ENCODE peak calls at places on chromosomes 13 and 19, in four cellular contexts. One of them, this sample, is unnamed.

GRCh38 chr19:55667958-55668357 is 7.1 kb upstream of the EPN1 start:
- DNase-seq in CD8-positive, alpha-beta memory T cell: no peak
- DNase-seq in endodermal cell: no peak
- DNase-seq in adrenal gland: no peak
- DNase-seq in this sample: no peak

GRCh38 chr19:50832666-50833065 is 708 bp downstream of the KLK15 start:
- DNase-seq in CD8-positive, alpha-beta memory T cell: no peak
- DNase-seq in endodermal cell: no peak
- DNase-seq in adrenal gland: no peak
- DNase-seq in this sample: no peak

GRCh38 chr19:4952945-4953344 is 16.0 kb upstream of the KDM4B start:
- DNase-seq in CD8-positive, alpha-beta memory T cell: no peak
- DNase-seq in endodermal cell: no peak
- DNase-seq in adrenal gland: no peak
- DNase-seq in this sample: no peak

GRCh38 chr13:113183450-113184129 is 24.9 kb downstream of the PCID2 start:
- DNase-seq in CD8-positive, alpha-beta memory T cell: no peak
- DNase-seq in endodermal cell: no peak
- DNase-seq in adrenal gland: no peak
- DNase-seq in this sample: no peak

GRCh38 chr19:49988433-49988832 is 27.5 kb upstream of the SIGLEC11 start:
- DNase-seq in CD8-positive, alpha-beta memory T cell: no peak
- DNase-seq in endodermal cell: no peak
- DNase-seq in adrenal gland: no peak
- DNase-seq in this sample: no peak

GRCh38 chr13:73684286-73684685 is 449.9 kb downstream of the KLF12 start:
- DNase-seq in CD8-positive, alpha-beta memory T cell: no peak
- DNase-seq in endodermal cell: no peak
- DNase-seq in adrenal gland: no peak
- DNase-seq in this sample: no peak

GRCh38 chr19:6800991-6801396 is 28.5 kb downstream of the VAV1 start:
- DNase-seq in CD8-positive, alpha-beta memory T cell: no peak
- DNase-seq in endodermal cell: no peak
- DNase-seq in adrenal gland: no peak
- DNase-seq in this sample: no peak

GRCh38 chr19:3479819-3480215 is 508 bp downstream of the SMIM24 start:
- DNase-seq in CD8-positive, alpha-beta memory T cell: peak
- DNase-seq in endodermal cell: peak
- DNase-seq in adrenal gland: no peak
- DNase-seq in this sample: no peak

GRCh38 chr19:4012975-4013634 is 5.6 kb downstream of the PIAS4 start:
- DNase-seq in CD8-positive, alpha-beta memory T cell: no peak
- DNase-seq in endodermal cell: no peak
- DNase-seq in adrenal gland: no peak
- DNase-seq in this sample: no peak

GRCh38 chr13:42255854-42256253 is 16.1 kb upstream of the AKAP11 start:
- DNase-seq in CD8-positive, alpha-beta memory T cell: no peak
- DNase-seq in endodermal cell: no peak
- DNase-seq in adrenal gland: no peak
- DNase-seq in this sample: no peak

GRCh38 chr13:45544520-45544919 is 71.0 kb downstream of the ERICH6B start:
- DNase-seq in CD8-positive, alpha-beta memory T cell: no peak
- DNase-seq in endodermal cell: no peak
- DNase-seq in adrenal gland: no peak
- DNase-seq in this sample: no peak

GRCh38 chr13:112981361-112981905 is 12.4 kb downstream of the MCF2L start:
- DNase-seq in CD8-positive, alpha-beta memory T cell: no peak
- DNase-seq in endodermal cell: no peak
- DNase-seq in adrenal gland: no peak
- DNase-seq in this sample: no peak

GRCh38 chr19:50358483-50359431 is 6.7 kb downstream of the NAPSA start:
- DNase-seq in CD8-positive, alpha-beta memory T cell: peak
- DNase-seq in endodermal cell: no peak
- DNase-seq in adrenal gland: peak
- DNase-seq in this sample: peak

GRCh38 chr19:18895828-18896341 is at the start of gene CERS1:
- DNase-seq in CD8-positive, alpha-beta memory T cell: no peak
- DNase-seq in endodermal cell: peak
- DNase-seq in adrenal gland: no peak
- DNase-seq in this sample: no peak

GRCh38 chr13:41304551-41304950 is 6.5 kb upstream of the NAA16 start:
- DNase-seq in CD8-positive, alpha-beta memory T cell: no peak
- DNase-seq in endodermal cell: no peak
- DNase-seq in adrenal gland: no peak
- DNase-seq in this sample: no peak

GRCh38 chr13:48304132-48304876 is 753 bp downstream of the RB1 start:
- DNase-seq in CD8-positive, alpha-beta memory T cell: no peak
- DNase-seq in endodermal cell: no peak
- DNase-seq in adrenal gland: peak
- DNase-seq in this sample: peak

GRCh38 chr19:39845621-39846175 is 481 bp downstream of the FBL start:
- DNase-seq in CD8-positive, alpha-beta memory T cell: no peak
- DNase-seq in endodermal cell: no peak
- DNase-seq in adrenal gland: no peak
- DNase-seq in this sample: no peak

GRCh38 chr13:78589206-78589605 is 14.1 kb downstream of the POU4F1 start:
- DNase-seq in CD8-positive, alpha-beta memory T cell: no peak
- DNase-seq in endodermal cell: peak
- DNase-seq in adrenal gland: no peak
- DNase-seq in this sample: no peak

GRCh38 chr19:51329411-51329810 is 12.5 kb downstream of the VSIG10L start:
- DNase-seq in CD8-positive, alpha-beta memory T cell: no peak
- DNase-seq in endodermal cell: peak
- DNase-seq in adrenal gland: no peak
- DNase-seq in this sample: no peak

GRCh38 chr19:45800009-45800553 is 7.4 kb upstream of the DMWD start:
- DNase-seq in CD8-positive, alpha-beta memory T cell: no peak
- DNase-seq in endodermal cell: peak
- DNase-seq in adrenal gland: no peak
- DNase-seq in this sample: no peak

GRCh38 chr19:46748325-46749109 is 2.3 kb upstream of the STRN4 start:
- DNase-seq in CD8-positive, alpha-beta memory T cell: peak
- DNase-seq in endodermal cell: peak
- DNase-seq in adrenal gland: peak
- DNase-seq in this sample: no peak

GRCh38 chr13:77026783-77027621 is at the start of gene FBXL3:
- DNase-seq in CD8-positive, alpha-beta memory T cell: peak
- DNase-seq in endodermal cell: peak
- DNase-seq in adrenal gland: peak
- DNase-seq in this sample: peak

GRCh38 chr13:19818223-19818842 is 35.6 kb upstream of the PSPC1 start:
- DNase-seq in CD8-positive, alpha-beta memory T cell: no peak
- DNase-seq in endodermal cell: peak
- DNase-seq in adrenal gland: peak
- DNase-seq in this sample: no peak

GRCh38 chr13:103386341-103386740 is 320.1 kb upstream of the SLC10A2 start:
- DNase-seq in CD8-positive, alpha-beta memory T cell: no peak
- DNase-seq in endodermal cell: no peak
- DNase-seq in adrenal gland: peak
- DNase-seq in this sample: no peak